ENCODE peak calls at places on chromosome 22, in four cellular contexts. B is heart right ventricle; R is SK-N-SH; Y is CD4-positive, alpha-beta memory T cell. D is an unnamed sample.

GRCh38 chr22:38204784-38205183 is 3.0 kb downstream of the MAFF start:
- DNase-seq in B (no peak), R (no peak), Y (peak; percentile 50), D (no peak)

GRCh38 chr22:17368727-17369552 is at the start of gene CECR2:
- DNase-seq in B (peak; percentile 60), R (peak; percentile 54), Y (no peak), D (peak; percentile 89)

GRCh38 chr22:49011769-49012598 is 815.7 kb downstream of the BRD1 start:
- DNase-seq in B (no peak), R (peak; percentile 31), Y (no peak), D (peak; percentile 48)

GRCh38 chr22:48838846-48839730 is 988.6 kb downstream of the BRD1 start:
- DNase-seq in B (no peak), R (no peak), Y (no peak), D (no peak)

GRCh38 chr22:40418366-40419201 is 48.2 kb downstream of the SGSM3 start:
- DNase-seq in B (no peak), R (no peak), Y (no peak), D (peak; percentile 73)

GRCh38 chr22:48186121-48186790 is 1423.8 kb downstream of the TBC1D22A start:
- DNase-seq in B (no peak), R (no peak), Y (no peak), D (no peak)

GRCh38 chr22:25169278-25170031 is 30.2 kb upstream of the CRYBB3 start:
- DNase-seq in B (no peak), R (no peak), Y (no peak), D (peak; percentile 67)

GRCh38 chr22:35308480-35308945 is 8.8 kb downstream of the TOM1 start:
- DNase-seq in B (no peak), R (no peak), Y (no peak), D (no peak)

GRCh38 chr22:32733900-32734299 is 67.6 kb upstream of the TIMP3 start:
- DNase-seq in B (no peak), R (no peak), Y (no peak), D (no peak)

GRCh38 chr22:17077255-17077654 is 7.5 kb upstream of the IL17RA start:
- DNase-seq in B (no peak), R (no peak), Y (no peak), D (no peak)

GRCh38 chr22:36768616-36769015 is 7.3 kb downstream of the IFT27 start:
- DNase-seq in B (no peak), R (no peak), Y (no peak), D (no peak)

GRCh38 chr22:19331474-19331873 is 40.0 kb upstream of the CLTCL1 start:
- DNase-seq in B (no peak), R (no peak), Y (no peak), D (no peak)

GRCh38 chr22:26168199-26168915 is 905 bp upstream of the SEZ6L start:
- DNase-seq in B (no peak), R (peak; percentile 57), Y (no peak), D (peak; percentile 4)

GRCh38 chr22:20203142-20204099 is 52.6 kb upstream of the CCDC188 start:
- DNase-seq in B (peak; percentile 31), R (peak; percentile 62), Y (no peak), D (peak; percentile 44)

GRCh38 chr22:26323013-26323412 is 106.0 kb upstream of the ASPHD2 start:
- DNase-seq in B (no peak), R (no peak), Y (no peak), D (no peak)

GRCh38 chr22:40966683-40967082 is 15.5 kb downstream of the RBX1 start:
- DNase-seq in B (no peak), R (no peak), Y (no peak), D (peak; percentile 36)

GRCh38 chr22:37228106-37229011 is 15.7 kb downstream of the RAC2 start:
- DNase-seq in B (no peak), R (no peak), Y (peak; percentile 79), D (no peak)

GRCh38 chr22:47147572-47147971 is 385.1 kb downstream of the TBC1D22A start:
- DNase-seq in B (no peak), R (peak; percentile 54), Y (no peak), D (no peak)

GRCh38 chr22:42630901-42631602 is 9.3 kb downstream of the ATP5MGL start:
- DNase-seq in B (no peak), R (no peak), Y (no peak), D (no peak)

GRCh38 chr22:46587492-46588278 is 32.5 kb upstream of the GRAMD4 start:
- DNase-seq in B (peak; percentile 49), R (peak; percentile 71), Y (no peak), D (peak; percentile 89)

GRCh38 chr22:47781427-47782111 is 1019.1 kb downstream of the TBC1D22A start:
- DNase-seq in B (no peak), R (no peak), Y (no peak), D (no peak)

GRCh38 chr22:27110985-27111451 is 453.6 kb downstream of the MIAT start:
- DNase-seq in B (no peak), R (peak; percentile 57), Y (no peak), D (no peak)

GRCh38 chr22:41833369-41834004 is 582 bp downstream of the SREBF2 start:
- DNase-seq in B (peak; percentile 44), R (peak; percentile 68), Y (peak; percentile 47), D (peak; percentile 92)

GRCh38 chr22:17831527-17832251 is 57.4 kb upstream of the BID start:
- DNase-seq in B (no peak), R (no peak), Y (no peak), D (no peak)

GRCh38 chr22:35742342-35743100 is 24.8 kb downstream of the APOL5 start:
- DNase-seq in B (no peak), R (no peak), Y (no peak), D (no peak)

GRCh38 chr22:31861226-31861840 is 83.0 kb upstream of the YWHAH start:
- DNase-seq in B (no peak), R (no peak), Y (no peak), D (no peak)

GRCh38 chr22:24728790-24729637 is 45.5 kb downstream of the PIWIL3 start:
- DNase-seq in B (peak; percentile 37), R (peak; percentile 41), Y (no peak), D (no peak)

GRCh38 chr22:30424471-30425326 is 869 bp upstream of the MTFP1 start:
- DNase-seq in B (no peak), R (no peak), Y (no peak), D (no peak)

GRCh38 chr22:22943521-22944267 is 56.1 kb downstream of the IGLL5 start:
- DNase-seq in B (no peak), R (peak; percentile 38), Y (no peak), D (no peak)

GRCh38 chr22:44025171-44026065 is 1.3 kb downstream of the PARVB start:
- DNase-seq in B (peak; percentile 44), R (no peak), Y (no peak), D (peak; percentile 43)
- H3K27ac ChIP-seq in B (peak overlapping the region; percentile 98), R (no peak overlapping the region), Y (no peak overlapping the region), D (peak overlapping the region; percentile 94)

DNA sequence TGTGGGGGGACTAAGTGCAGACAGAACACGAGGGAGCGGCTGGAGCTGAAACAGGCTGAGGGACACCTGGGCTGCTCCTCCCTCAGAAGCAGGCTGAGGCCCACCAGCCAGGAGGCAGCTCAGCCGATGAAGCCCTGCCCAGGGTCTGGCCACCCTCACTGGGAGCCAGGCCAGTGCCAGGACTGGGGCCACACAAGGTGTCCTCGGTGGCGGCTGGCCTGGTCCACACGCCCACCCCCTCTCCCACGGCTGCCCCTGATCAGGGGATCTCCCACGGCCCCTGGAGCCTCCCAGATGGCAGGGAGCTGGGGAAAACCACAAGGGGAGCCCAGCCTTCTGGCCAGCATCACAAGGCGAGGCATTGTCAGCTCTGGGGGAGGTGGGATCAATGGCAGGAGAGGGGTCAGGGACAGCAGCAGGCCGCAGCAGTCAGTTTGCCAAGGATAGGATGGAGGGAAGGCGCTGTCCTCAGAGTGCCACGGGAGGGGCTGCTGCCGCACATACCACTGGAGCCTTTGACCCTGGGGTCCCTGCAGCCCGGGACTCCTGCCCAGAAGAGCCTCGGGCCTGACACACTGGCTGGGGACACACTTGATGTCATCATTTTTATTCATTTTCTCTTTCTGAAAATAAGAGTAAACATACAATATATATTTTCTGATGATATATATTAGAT is 11.7 kb upstream of the RASL10A start:
- DNase-seq in B (no peak), R (no peak), Y (no peak), D (no peak)
- H3K27ac ChIP-seq in B (no peak overlapping the region), R (no peak overlapping the region), Y (no peak overlapping the region), D (no peak overlapping the region)

DNA sequence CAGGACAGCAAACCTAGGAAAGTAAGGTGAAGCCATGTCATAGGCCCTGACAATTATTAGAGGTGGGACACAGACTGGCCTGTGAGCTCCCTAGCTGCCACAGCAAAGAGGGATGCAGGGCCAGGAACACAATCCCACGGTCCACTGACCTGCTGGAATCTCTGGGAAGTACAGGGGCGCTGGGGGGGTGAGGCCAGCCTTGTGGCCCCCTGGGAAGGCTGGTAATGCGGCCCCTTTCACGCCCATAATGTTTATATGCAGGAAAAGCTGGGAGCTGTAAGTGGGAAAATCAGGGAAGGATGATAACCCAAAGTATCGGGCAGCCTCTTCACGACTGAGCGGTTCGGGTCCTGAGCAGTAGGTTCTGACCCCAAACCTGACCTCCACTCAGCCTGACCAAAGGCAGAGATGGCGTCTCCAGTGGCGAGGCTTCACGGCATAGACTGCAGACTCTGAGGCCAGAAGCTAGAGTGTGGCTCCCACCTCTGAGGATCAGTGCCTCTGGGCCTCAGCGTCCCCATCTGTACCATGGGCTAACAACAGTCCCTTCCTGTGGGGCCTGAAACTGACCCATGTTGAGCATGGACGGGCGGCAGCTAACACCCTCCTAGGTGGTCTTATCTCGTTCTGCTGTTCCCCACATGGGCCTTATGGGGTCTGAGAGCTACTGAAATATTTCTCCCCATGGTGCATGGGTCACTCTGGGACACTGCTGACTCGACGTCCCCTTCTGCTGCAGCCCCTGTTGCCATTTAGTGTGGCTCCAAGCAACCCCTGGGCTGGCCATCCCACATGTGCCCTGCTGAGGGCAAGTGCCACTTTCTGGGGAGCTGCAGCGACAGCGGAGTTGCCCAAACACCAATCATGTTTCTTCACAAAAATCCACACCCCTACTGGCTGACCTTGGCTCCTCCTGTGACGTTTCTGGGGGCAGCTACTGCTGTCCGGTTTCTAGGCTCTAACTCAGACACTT is 101.8 kb downstream of the PHF21B start:
- DNase-seq in B (no peak), R (no peak), Y (no peak), D (no peak)
- H3K27ac ChIP-seq in B (no peak overlapping the region), R (no peak overlapping the region), Y (no peak overlapping the region), D (no peak overlapping the region)

GRCh38 chr22:28260619-28261018 is 341.6 kb upstream of the PITPNB start:
- DNase-seq in B (no peak), R (no peak), Y (no peak), D (no peak)

GRCh38 chr22:28254396-28254795 is 335.3 kb upstream of the PITPNB start:
- DNase-seq in B (no peak), R (no peak), Y (no peak), D (no peak)

DNA sequence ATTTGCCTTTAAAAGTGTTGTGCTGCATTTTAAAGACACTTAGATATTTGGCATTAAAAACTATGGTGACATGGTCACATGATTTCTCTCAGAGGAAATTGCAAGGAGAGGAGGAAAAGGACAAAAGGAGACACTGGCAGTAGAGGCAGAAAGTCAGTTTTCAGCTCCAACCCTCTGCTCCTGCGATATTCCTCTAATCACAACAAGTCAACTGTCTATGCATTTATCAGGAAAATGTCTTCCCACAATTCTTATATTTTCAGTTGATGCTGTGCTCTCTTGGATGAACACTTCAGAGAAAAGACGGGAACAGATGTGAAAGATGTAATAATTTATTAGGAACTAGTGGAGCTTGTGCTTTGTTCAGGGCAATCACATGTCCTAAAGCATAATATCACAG is 340.7 kb upstream of the PITPNB start:
- DNase-seq in B (no peak), R (no peak), Y (no peak), D (no peak)
- H3K27ac ChIP-seq in B (no peak overlapping the region), R (no peak overlapping the region), Y (no peak overlapping the region), D (no peak overlapping the region)